ENCODE peak calls at places on chromosomes 1 and 21, in six cellular contexts. One of them, this sample, is unnamed.

GRCh38 chr1:186845581-186846210 is 16.9 kb downstream of the PLA2G4A start:
- DNase-seq in breast epithelium: no peak
- DNase-seq in transverse colon: no peak
- DNase-seq in Panc1: no peak
- DNase-seq in GM23338: no peak
- DNase-seq in HepG2: no peak
- DNase-seq in this sample: no peak

GRCh38 chr1:117609471-117609911 is 3.6 kb downstream of the TENT5C start:
- DNase-seq in GM23338: no peak
- DNase-seq in transverse colon: peak
- DNase-seq in breast epithelium: no peak
- DNase-seq in HepG2: no peak
- DNase-seq in Panc1: no peak
- DNase-seq in this sample: no peak

GRCh38 chr1:7470904-7471638 is 300.0 kb upstream of the VAMP3 start:
- DNase-seq in breast epithelium: peak
- DNase-seq in GM23338: no peak
- DNase-seq in transverse colon: peak
- DNase-seq in HepG2: no peak
- DNase-seq in Panc1: peak
- DNase-seq in this sample: peak

GRCh38 chr1:36351222-36351977 is 28.0 kb upstream of the EVA1B start:
- DNase-seq in Panc1: no peak
- DNase-seq in HepG2: no peak
- DNase-seq in GM23338: no peak
- DNase-seq in transverse colon: no peak
- DNase-seq in breast epithelium: no peak
- DNase-seq in this sample: no peak

GRCh38 chr1:113456967-113457366 is 66.7 kb downstream of the MAGI3 start:
- DNase-seq in breast epithelium: peak
- DNase-seq in transverse colon: no peak
- DNase-seq in GM23338: no peak
- DNase-seq in HepG2: peak
- DNase-seq in Panc1: peak
- DNase-seq in this sample: peak

GRCh38 chr1:36321119-36321951 is 2.1 kb downstream of the EVA1B start:
- DNase-seq in transverse colon: peak
- DNase-seq in breast epithelium: no peak
- DNase-seq in HepG2: no peak
- DNase-seq in GM23338: peak
- DNase-seq in Panc1: no peak
- DNase-seq in this sample: peak

GRCh38 chr1:219773110-219773509 is 155.2 kb downstream of the SLC30A10 start:
- DNase-seq in GM23338: no peak
- DNase-seq in HepG2: no peak
- DNase-seq in transverse colon: no peak
- DNase-seq in Panc1: no peak
- DNase-seq in breast epithelium: no peak
- DNase-seq in this sample: no peak

GRCh38 chr1:77063118-77063517 is 156.1 kb downstream of the PIGK start:
- DNase-seq in Panc1: no peak
- DNase-seq in breast epithelium: no peak
- DNase-seq in GM23338: peak
- DNase-seq in HepG2: no peak
- DNase-seq in transverse colon: no peak
- DNase-seq in this sample: no peak

GRCh38 chr1:8439015-8439702 is 121.2 kb downstream of the SLC45A1 start:
- DNase-seq in GM23338: peak
- DNase-seq in transverse colon: peak
- DNase-seq in HepG2: peak
- DNase-seq in Panc1: no peak
- DNase-seq in breast epithelium: peak
- DNase-seq in this sample: peak

DNA sequence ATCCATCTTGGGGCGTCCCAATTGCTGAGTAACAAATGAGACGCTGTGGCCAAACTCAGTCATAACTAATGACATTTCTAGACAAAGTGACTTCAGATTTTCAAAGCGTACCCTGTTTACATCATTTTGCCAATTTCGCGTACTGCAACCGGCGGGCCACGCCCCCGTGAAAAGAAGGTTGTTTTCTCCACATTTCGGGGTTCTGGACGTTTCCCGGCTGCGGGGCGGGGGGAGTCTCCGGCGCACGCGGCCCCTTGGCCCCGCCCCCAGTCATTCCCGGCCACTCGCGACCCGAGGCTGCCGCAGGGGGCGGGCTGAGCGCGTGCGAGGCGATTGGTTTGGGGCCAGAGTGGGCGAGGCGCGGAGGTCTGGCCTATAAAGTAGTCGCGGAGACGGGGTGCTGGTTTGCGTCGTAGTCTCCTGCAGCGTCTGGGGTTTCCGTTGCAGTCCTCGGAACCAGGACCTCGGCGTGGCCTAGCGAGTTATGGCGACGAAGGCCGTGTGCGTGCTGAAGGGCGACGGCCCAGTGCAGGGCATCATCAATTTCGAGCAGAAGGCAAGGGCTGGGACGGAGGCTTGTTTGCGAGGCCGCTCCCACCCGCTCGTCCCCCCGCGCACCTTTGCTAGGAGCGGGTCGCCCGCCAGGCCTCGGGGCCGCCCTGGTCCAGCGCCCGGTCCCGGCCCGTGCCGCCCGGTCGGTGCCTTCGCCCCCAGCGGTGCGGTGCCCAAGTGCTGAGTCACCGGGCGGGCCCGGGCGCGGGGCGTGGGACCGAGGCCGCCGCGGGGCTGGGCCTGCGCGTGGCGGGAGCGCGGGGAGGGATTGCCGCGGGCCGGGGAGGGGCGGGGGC is at the start of gene SOD1:
- DNase-seq in GM23338: peak
- DNase-seq in Panc1: peak
- DNase-seq in transverse colon: peak
- DNase-seq in breast epithelium: peak
- DNase-seq in HepG2: peak
- DNase-seq in this sample: peak
- TF ChIP-seq POLR2AphosphoS5 in GM23338: peak
- TF ChIP-seq POLR2AphosphoS5 in Panc1: peak
- TF ChIP-seq POLR2AphosphoS5 in transverse colon: peak
- TF ChIP-seq POLR2AphosphoS5 in breast epithelium: peak
- TF ChIP-seq POLR2AphosphoS5 in HepG2: peak
- TF ChIP-seq POLR2AphosphoS5 in this sample: peak

DNA sequence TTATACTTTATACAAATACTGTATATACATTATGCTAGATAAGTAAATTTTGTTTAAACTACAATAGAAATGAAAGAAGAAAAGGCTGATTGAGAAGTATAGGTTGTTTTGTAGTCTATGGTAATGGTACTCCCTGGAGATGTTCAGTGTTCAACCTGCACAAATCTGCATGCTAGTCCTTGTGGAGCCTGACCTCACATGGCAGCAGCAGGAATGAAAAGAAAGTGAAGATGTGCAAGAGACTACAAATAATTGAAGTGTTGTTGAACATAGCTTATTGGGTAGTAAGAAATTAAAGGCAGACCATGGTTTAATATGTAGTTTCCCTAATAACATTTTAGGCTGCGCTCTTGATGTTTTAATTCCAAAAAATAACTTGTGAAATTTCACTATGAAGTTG is 201.2 kb downstream of the TGFB2 start:
- DNase-seq in GM23338: no peak
- DNase-seq in breast epithelium: no peak
- DNase-seq in Panc1: no peak
- DNase-seq in HepG2: no peak
- DNase-seq in transverse colon: no peak
- DNase-seq in this sample: no peak
- TF ChIP-seq CTCF in GM23338: no peak
- TF ChIP-seq CTCF in breast epithelium: no peak
- TF ChIP-seq CTCF in Panc1: no peak
- TF ChIP-seq CTCF in HepG2: no peak
- TF ChIP-seq CTCF in transverse colon: no peak
- TF ChIP-seq CTCF in this sample: no peak

GRCh38 chr1:212037900-212038299 is 2.4 kb downstream of the DTL start:
- DNase-seq in breast epithelium: no peak
- DNase-seq in transverse colon: no peak
- DNase-seq in Panc1: no peak
- DNase-seq in HepG2: peak
- DNase-seq in GM23338: no peak
- DNase-seq in this sample: no peak
- H3K4me3 ChIP-seq in breast epithelium: no peak
- H3K4me3 ChIP-seq in transverse colon: no peak
- H3K4me3 ChIP-seq in Panc1: peak
- H3K4me3 ChIP-seq in HepG2: no peak
- H3K4me3 ChIP-seq in GM23338: no peak
- H3K4me3 ChIP-seq in this sample: no peak

DNA sequence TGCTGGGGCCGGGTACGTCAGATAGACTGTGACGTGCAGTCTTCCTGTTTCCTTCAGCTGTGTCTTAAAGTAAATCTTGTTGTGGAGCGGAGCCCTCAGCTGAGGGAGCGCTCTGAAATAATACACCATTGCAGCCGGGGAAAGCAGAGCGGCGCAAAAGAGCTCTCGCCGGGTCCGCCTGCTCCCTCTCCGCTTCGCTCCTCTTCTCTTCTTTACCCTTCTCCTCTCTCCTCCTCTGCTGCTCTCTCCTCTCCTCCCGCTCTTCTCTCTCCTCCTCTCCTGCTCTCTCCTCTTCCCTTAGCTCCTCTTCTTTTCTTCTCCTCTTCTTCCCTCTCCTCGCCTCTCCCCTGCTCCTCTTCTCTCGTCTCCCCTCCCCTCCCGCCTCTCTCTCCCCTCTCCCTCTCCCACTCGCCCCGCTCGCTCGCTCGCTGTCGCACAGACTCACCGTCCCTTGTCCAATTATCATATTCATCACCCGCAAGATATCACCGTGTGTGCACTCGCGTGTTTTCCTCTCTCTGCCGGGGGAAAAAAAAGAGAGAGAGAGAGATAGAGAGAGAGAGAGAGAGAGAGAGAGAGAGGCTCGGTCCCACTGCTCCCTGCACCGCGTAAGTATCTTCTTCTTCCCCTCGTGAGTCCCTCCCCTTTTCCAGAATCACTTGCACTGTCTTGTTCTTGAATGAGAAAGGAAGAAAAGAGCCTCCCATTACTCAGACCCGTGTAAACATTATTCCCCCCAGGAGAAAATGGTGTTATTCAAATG is at the start of gene PROX1:
- DNase-seq in HepG2: peak
- DNase-seq in breast epithelium: peak
- DNase-seq in GM23338: peak
- DNase-seq in Panc1: no peak
- DNase-seq in transverse colon: peak
- DNase-seq in this sample: peak
- TF ChIP-seq POLR2AphosphoS5 in HepG2: peak
- TF ChIP-seq POLR2AphosphoS5 in breast epithelium: no peak
- TF ChIP-seq POLR2AphosphoS5 in GM23338: no peak
- TF ChIP-seq POLR2AphosphoS5 in Panc1: no peak
- TF ChIP-seq POLR2AphosphoS5 in transverse colon: peak
- TF ChIP-seq POLR2AphosphoS5 in this sample: peak

GRCh38 chr1:196143602-196144342 is 464.5 kb downstream of the KCNT2 start:
- DNase-seq in breast epithelium: no peak
- DNase-seq in GM23338: peak
- DNase-seq in transverse colon: no peak
- DNase-seq in HepG2: no peak
- DNase-seq in Panc1: no peak
- DNase-seq in this sample: no peak
- TF ChIP-seq CTCF in breast epithelium: no peak
- TF ChIP-seq CTCF in GM23338: peak
- TF ChIP-seq CTCF in transverse colon: no peak
- TF ChIP-seq CTCF in HepG2: no peak
- TF ChIP-seq CTCF in Panc1: peak
- TF ChIP-seq CTCF in this sample: no peak

GRCh38 chr1:92487078-92487605 is 417 bp upstream of the GFI1 start:
- DNase-seq in breast epithelium: no peak
- DNase-seq in HepG2: no peak
- DNase-seq in Panc1: no peak
- DNase-seq in transverse colon: no peak
- DNase-seq in GM23338: no peak
- DNase-seq in this sample: no peak
- H3K4me3 ChIP-seq in breast epithelium: peak
- H3K4me3 ChIP-seq in HepG2: peak
- H3K4me3 ChIP-seq in Panc1: peak
- H3K4me3 ChIP-seq in transverse colon: peak
- H3K4me3 ChIP-seq in GM23338: peak
- H3K4me3 ChIP-seq in this sample: peak

GRCh38 chr21:27108228-27108627 is 141.3 kb upstream of the ADAMTS5 start:
- DNase-seq in HepG2: no peak
- DNase-seq in Panc1: no peak
- DNase-seq in GM23338: no peak
- DNase-seq in transverse colon: no peak
- DNase-seq in breast epithelium: no peak
- DNase-seq in this sample: no peak
- TF ChIP-seq POLR2AphosphoS5 in HepG2: no peak
- TF ChIP-seq POLR2AphosphoS5 in Panc1: no peak
- TF ChIP-seq POLR2AphosphoS5 in GM23338: no peak
- TF ChIP-seq POLR2AphosphoS5 in transverse colon: no peak
- TF ChIP-seq POLR2AphosphoS5 in breast epithelium: no peak
- TF ChIP-seq POLR2AphosphoS5 in this sample: no peak

DNA sequence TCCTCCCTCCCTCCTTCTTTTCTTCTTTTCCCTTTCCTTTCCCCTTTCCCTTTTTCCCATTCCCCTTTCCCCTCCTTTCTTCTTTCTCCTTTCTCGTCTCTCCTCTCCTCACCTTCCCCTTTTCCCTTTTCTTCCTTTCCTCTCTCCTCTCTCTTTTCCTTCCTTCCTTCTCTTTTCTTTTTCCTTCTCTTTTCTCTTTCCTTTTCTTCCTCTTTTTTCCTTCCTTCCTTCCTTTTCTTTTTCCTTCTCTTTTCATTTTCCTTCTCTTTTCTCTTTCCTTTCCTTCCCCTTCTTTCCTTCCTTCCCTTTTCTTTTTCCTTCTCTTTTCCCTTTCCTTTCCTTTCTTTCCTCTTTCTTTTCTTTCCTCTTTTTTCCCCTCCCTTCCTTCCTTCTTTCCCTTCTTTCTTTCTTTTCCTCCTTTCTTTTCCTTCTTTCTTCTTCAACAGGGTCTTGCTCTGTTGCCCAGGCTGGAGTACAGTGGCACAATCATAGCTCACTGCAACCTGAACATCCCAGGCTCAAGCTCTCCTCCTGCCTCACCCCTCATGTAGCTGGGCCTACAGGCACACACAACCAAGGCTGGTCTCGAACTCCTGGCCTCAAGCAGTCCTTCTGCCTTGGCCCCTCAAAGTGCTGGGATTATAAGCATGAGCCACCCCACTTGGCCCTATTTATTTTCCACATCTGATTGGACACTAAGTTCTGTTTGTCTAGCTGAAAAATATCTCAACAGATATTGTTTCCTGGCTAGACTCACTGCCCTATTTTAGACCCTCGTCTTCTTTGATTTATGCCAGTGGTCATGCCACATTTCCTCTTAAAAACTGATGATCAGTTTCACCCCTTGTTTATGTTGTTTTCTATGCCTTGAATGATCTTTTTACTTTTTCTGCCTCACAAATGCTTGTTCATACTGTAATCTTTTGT is 57.1 kb upstream of the MACF1 start:
- DNase-seq in Panc1: no peak
- DNase-seq in breast epithelium: no peak
- DNase-seq in GM23338: no peak
- DNase-seq in transverse colon: no peak
- DNase-seq in HepG2: no peak
- DNase-seq in this sample: no peak
- TF ChIP-seq CTCF in Panc1: no peak
- TF ChIP-seq CTCF in breast epithelium: no peak
- TF ChIP-seq CTCF in GM23338: no peak
- TF ChIP-seq CTCF in transverse colon: no peak
- TF ChIP-seq CTCF in HepG2: no peak
- TF ChIP-seq CTCF in this sample: no peak

This sample was measured in stomach.